ENCODE peak calls at places on chromosomes 4 and X, in six cellular contexts. E is AG04450, H is GM12865, X is fibroblast of mammary gland, Q is fibroblast of lung, J is right atrium auricular region. W is an unnamed sample.

GRCh38 chr4:78056265-78057129 is 626 bp upstream of the FRAS1 start:
- DNase-seq in E (no peak), J (peak), Q (peak), H (peak), X (peak), W (peak)

GRCh38 chrX:142616636-142617035 is 409.1 kb upstream of the SPANXN4 start:
- DNase-seq in X (no peak), H (no peak), J (no peak), E (no peak), Q (no peak), W (no peak)

GRCh38 chrX:153633607-153634180 is 13.3 kb upstream of the DUSP9 start:
- DNase-seq in E (no peak), Q (no peak), X (no peak), J (no peak), H (no peak), W (no peak)

GRCh38 chr4:71231073-71231752 is 107.6 kb upstream of the SLC4A4 start:
- DNase-seq in Q (peak), H (no peak), X (peak), J (peak), E (no peak), W (peak)

GRCh38 chr4:2247128-2248043 is 5.5 kb upstream of the HAUS3 start:
- DNase-seq in Q (no peak), J (peak), H (peak), X (no peak), E (no peak), W (no peak)

GRCh38 chr4:169272265-169272886 is 1.6 kb upstream of the SH3RF1 start:
- DNase-seq in J (no peak), E (peak), H (peak), Q (peak), X (peak), W (peak)

GRCh38 chr4:140135529-140136021 is 18.4 kb downstream of the MAML3 start:
- DNase-seq in Q (peak), E (no peak), X (peak), J (peak), H (no peak), W (no peak)

GRCh38 chr4:181966084-181966483 is 277.1 kb upstream of the TENM3 start:
- DNase-seq in X (peak), J (no peak), H (peak), E (no peak), Q (peak), W (peak)

GRCh38 chr4:176357359-176358082 is 37.8 kb downstream of the SPCS3 start:
- DNase-seq in E (no peak), H (peak), Q (no peak), X (peak), J (no peak), W (no peak)

GRCh38 chr4:1981251-1982055 is 27.3 kb downstream of the NELFA start:
- DNase-seq in J (no peak), H (no peak), E (no peak), X (peak), Q (no peak), W (peak)

GRCh38 chrX:152901816-152902501 is 4.1 kb downstream of the ZNF185 start:
- DNase-seq in Q (peak), H (no peak), J (no peak), E (no peak), X (no peak), W (no peak)

GRCh38 chr4:78432896-78433295 is 118.7 kb upstream of the ANXA3 start:
- DNase-seq in E (no peak), H (no peak), J (no peak), Q (peak), X (peak), W (peak)

GRCh38 chr4:37455301-37456062 is 210.9 kb downstream of the NWD2 start:
- DNase-seq in E (no peak), X (no peak), H (no peak), Q (no peak), J (no peak), W (no peak)

DNA sequence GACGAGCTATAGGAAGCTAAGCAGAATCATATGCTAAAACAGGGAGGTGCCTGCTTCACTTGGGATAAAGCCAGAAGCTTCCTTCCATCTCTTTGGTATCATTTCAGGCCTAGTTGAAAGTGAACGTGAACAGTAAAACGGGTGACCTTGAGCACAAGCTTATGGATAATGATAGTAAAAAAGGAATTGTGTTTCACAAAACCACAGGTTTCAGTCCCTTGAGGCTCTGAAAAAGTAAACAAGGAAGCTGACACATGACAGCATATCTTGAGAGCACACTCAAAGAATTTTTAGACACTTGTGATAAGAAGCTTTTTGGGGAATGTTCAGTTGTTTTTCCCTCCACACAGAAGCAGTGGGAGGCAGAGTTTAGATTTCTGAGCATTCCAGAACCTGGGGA is 286.1 kb downstream of the DCHS2 start:
- DNase-seq in H (no peak), X (peak), J (no peak), E (no peak), Q (no peak), W (no peak)
- TF ChIP-seq CTCF in H (no peak), X (no peak), J (no peak), E (no peak), Q (no peak), W (no peak)

GRCh38 chr4:13645075-13645474 is 17.6 kb upstream of the BOD1L1 start:
- DNase-seq in E (no peak), H (no peak), X (no peak), Q (no peak), J (no peak), W (no peak)

GRCh38 chr4:13641084-13641483 is 13.6 kb upstream of the BOD1L1 start:
- DNase-seq in E (no peak), Q (no peak), J (no peak), X (no peak), H (no peak), W (no peak)

GRCh38 chr4:13642163-13642562 is 14.6 kb upstream of the BOD1L1 start:
- DNase-seq in E (no peak), Q (peak), H (no peak), X (peak), J (no peak), W (no peak)

GRCh38 chr4:13642576-13642975 is 15.1 kb upstream of the BOD1L1 start:
- DNase-seq in H (no peak), Q (peak), X (peak), E (no peak), J (no peak), W (no peak)

DNA sequence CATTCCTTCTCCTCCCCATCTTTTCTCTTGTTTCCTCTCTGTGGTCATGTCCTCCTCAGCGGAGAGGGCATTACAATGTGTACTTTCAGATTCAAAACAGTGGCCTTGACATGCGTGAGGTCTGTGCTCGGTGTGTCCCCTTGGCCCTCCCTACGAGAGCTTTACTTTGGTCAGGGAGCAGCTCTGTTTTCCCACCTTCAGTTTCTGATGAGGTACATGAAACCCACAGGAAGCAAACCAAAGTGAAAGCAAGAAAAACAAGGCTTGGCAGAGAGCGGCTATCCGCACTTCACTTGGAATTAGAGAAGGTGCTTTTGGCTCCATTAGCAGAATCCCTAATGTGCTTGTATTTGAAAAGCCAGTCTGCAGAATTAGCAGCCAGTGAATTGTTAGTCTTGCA is 19.5 kb upstream of the BOD1L1 start:
- DNase-seq in J (no peak), X (no peak), H (no peak), Q (no peak), E (no peak), W (no peak)
- H3K4me3 ChIP-seq in J (no peak), X (no peak), H (no peak), Q (no peak), E (peak), W (no peak)

GRCh38 chr4:5198586-5198985 is 147.3 kb downstream of the STK32B start:
- DNase-seq in Q (no peak), J (no peak), X (no peak), H (no peak), E (no peak), W (no peak)
- TF ChIP-seq CTCF in Q (no peak), J (no peak), X (no peak), H (no peak), E (no peak), W (no peak)

DNA sequence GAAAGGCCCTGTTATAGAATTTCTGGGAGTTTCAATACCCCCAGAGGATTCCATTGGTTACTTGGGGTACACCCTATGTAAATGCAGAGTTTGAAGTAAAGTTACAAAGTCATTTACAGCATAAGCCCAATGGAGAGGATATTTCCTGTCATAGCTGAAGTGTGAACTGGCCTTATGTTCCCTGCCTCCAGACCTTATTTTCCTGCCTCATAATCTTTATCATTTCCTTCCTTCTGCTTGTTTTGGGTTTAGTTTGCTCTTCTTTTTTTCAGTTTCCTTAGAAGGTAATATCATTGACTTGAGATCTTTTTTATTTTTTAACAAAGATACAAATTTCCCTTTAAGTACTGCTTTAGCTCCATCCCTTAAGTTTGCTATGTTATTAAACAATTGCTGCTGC is 85.4 kb downstream of the PPEF1 start:
- DNase-seq in X (no peak), H (no peak), E (no peak), J (no peak), Q (no peak), W (no peak)
- H3K4me3 ChIP-seq in X (no peak), H (no peak), E (no peak), J (no peak), Q (no peak), W (no peak)

GRCh38 chr4:89587364-89587763 is 249.6 kb downstream of the SNCA start:
- DNase-seq in Q (no peak), H (no peak), X (no peak), E (no peak), J (no peak), W (no peak)

GRCh38 chr4:89586318-89586717 is 250.6 kb downstream of the SNCA start:
- DNase-seq in X (peak), H (no peak), E (no peak), Q (no peak), J (no peak), W (no peak)

GRCh38 chr4:89590102-89590501 is 246.9 kb downstream of the SNCA start:
- DNase-seq in J (no peak), H (no peak), Q (no peak), X (no peak), E (no peak), W (no peak)

GRCh38 chr4:89588366-89588765 is 248.6 kb downstream of the SNCA start:
- DNase-seq in E (no peak), H (no peak), J (no peak), X (no peak), Q (no peak), W (no peak)

GRCh38 chr4:89586864-89587263 is 250.1 kb downstream of the SNCA start:
- DNase-seq in X (peak), E (no peak), H (peak), Q (peak), J (no peak), W (peak)
- TF ChIP-seq CTCF in X (peak), E (peak), H (peak), Q (peak), J (peak), W (peak)

DNA sequence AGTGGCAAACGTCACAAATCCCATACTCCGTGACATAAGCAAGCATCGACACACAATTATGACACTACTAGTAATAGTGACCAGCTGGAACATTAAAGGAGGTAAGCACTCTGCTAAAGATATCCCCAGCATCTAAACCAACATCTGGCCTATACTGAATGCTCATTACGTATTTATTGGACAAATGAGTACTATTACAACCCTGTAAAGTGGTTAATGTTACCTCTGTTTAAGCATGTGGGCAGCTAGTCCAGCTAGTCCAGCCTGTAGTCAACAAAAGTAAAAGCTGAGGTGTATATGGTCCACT is 419 bp upstream of the RPGR start:
- DNase-seq in J (no peak), H (no peak), E (no peak), Q (no peak), X (no peak), W (no peak)
- H3K4me3 ChIP-seq in J (peak), H (no peak), E (peak), Q (peak), X (peak), W (peak)

DNA sequence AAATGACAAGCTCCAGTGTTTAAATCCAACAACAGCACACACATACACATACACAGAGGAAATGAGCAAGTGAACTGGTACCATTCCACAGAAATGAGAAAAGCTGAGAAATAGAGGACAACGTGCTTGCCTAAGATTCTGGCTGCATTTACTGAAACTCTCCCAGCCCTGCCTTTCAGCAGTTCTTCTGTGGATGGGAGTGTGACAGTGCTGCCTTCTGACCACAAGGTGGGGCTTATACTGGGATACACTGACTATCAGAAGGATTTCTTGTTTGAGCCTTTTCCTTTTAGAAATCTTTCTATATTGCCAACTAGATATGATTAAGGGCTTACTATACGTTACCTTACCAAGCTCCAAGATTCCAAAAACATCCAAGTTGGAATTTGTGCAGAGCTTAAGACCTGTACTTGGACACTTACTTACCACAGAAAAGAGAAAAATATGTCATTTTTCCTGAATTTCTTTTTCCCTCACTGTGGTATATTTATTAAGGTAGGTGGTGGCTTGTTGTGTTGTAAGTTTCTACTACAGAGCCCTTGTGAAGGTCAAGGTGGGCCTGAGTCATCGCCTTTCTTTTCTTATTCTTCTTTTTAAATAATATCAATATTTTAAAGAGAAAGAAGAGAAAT is 10.7 kb upstream of the CXCL8 start:
- DNase-seq in E (peak), X (peak), H (peak), Q (peak), J (peak), W (peak)
- TF ChIP-seq CTCF in E (peak), X (peak), H (peak), Q (peak), J (peak), W (peak)

GRCh38 chrX:37847733-37848197 is 394 bp upstream of the DYNLT3 start:
- DNase-seq in E (no peak), H (no peak), X (no peak), Q (no peak), J (no peak), W (no peak)

GRCh38 chrX:37846141-37846540 is 1.2 kb downstream of the DYNLT3 start:
- DNase-seq in X (no peak), J (no peak), E (no peak), Q (peak), H (no peak), W (peak)

GRCh38 chrX:37844622-37845021 is 2.7 kb downstream of the DYNLT3 start:
- DNase-seq in H (no peak), X (no peak), J (no peak), E (no peak), Q (no peak), W (peak)

GRCh38 chrX:37846934-37847732 is at the start of gene DYNLT3:
- DNase-seq in H (peak), J (peak), Q (peak), E (no peak), X (peak), W (peak)

DNA sequence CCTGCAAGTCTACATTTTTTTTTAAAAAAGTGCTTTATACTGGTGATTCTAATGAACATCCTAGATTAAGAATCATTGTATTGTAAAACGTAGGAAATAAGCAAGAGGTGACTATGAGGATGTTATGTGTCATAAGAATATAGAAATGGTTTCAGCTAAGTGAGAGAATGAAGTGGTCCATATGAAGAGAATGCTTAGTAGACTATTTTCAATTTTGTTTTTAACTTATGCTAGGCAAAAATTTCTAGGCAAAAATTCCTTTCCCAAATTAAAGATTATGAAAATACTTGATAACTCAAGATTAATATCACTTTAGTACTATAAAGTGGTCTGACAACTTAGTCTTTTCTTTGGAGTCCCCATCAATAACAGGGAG is 825 bp downstream of the DYNLT3 start:
- DNase-seq in E (no peak), H (no peak), Q (no peak), X (no peak), J (no peak), W (no peak)
- H3K4me3 ChIP-seq in E (peak), H (peak), Q (peak), X (peak), J (peak), W (peak)

DNA sequence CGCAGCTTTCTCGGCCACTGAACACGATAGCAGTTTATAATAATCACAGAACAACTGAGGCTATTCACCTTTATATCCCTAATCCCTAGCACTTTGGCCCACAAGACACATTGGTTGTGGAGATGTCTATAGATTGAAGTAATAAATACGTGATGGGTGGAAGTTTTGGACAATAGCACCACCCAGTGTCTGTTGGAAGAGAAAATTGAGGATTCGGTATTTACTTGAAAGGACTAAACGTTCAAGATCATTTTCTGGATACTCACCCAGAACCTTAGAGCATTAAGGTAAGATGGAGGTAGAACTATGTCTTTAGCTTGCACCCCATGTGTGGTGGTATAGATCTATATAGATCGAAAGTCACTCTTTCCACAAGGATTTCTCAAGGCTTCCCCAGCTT is 792 bp upstream of the TMSB15A start:
- DNase-seq in H (no peak), Q (peak), J (no peak), E (no peak), X (peak), W (peak)
- TF ChIP-seq CTCF in H (no peak), Q (peak), J (peak), E (peak), X (peak), W (no peak)